ENCODE peak calls at places on chromosomes 4 and X, in five cellular contexts. E, L, X, I and M are unnamed samples.
A peak's percentile ranks its signal among the peaks of the same experiment; 100 is the strongest.

GRCh38 chr4:145012841-145013240 is 85.2 kb downstream of the ANAPC10 start:
- DNase-seq in I (no peak), L (no peak), X (no peak), E (no peak), M (no peak)

GRCh38 chr4:73446336-73446938 is 10.4 kb downstream of the AFP start:
- DNase-seq in L (no peak), E (no peak), X (no peak), I (no peak), M (no peak)

GRCh38 chr4:143185253-143186107 is 763 bp downstream of the USP38 start:
- DNase-seq in I (no peak), E (no peak), X (no peak), L (peak; percentile 64), M (no peak)

GRCh38 chrX:11273544-11273943 is 19.7 kb upstream of the AMELX start:
- DNase-seq in L (no peak), X (no peak), I (no peak), E (no peak), M (no peak)

GRCh38 chr4:123638834-123639233 is 242.2 kb downstream of the SPRY1 start:
- DNase-seq in X (no peak), L (no peak), I (no peak), E (no peak), M (no peak)

GRCh38 chrX:47191331-47191730 is 2.3 kb upstream of the UBA1 start:
- DNase-seq in I (no peak), X (peak; percentile 55), E (peak; percentile 26), L (no peak), M (no peak)

GRCh38 chr4:25253072-25253447 is 19.2 kb downstream of the PI4K2B start:
- DNase-seq in I (no peak), X (no peak), E (no peak), L (no peak), M (no peak)

GRCh38 chr4:105283501-105283900 is 136.8 kb downstream of the TET2 start:
- DNase-seq in I (no peak), L (no peak), X (no peak), E (no peak), M (no peak)

GRCh38 chrX:110397353-110397752 is 38.7 kb downstream of the RTL9 start:
- DNase-seq in E (no peak), I (no peak), L (no peak), X (no peak), M (no peak)

GRCh38 chrX:136850441-136851175 is 29.9 kb downstream of the RBMX start:
- DNase-seq in I (no peak), L (no peak), E (no peak), X (no peak), M (no peak)

GRCh38 chr4:142345909-142346308 is 500.2 kb downstream of the INPP4B start:
- DNase-seq in E (no peak), X (no peak), L (no peak), I (no peak), M (no peak)

GRCh38 chr4:128810331-128810870 is 901 bp downstream of the JADE1 start:
- DNase-seq in I (no peak), L (no peak), X (peak; percentile 27), E (peak; percentile 19), M (no peak)

GRCh38 chrX:72620550-72621145 is 48.0 kb upstream of the HDAC8 start:
- DNase-seq in E (no peak), L (no peak), I (peak; percentile 10), X (no peak), M (no peak)

GRCh38 chrX:63361494-63361893 is 10.4 kb upstream of the SPIN4 start:
- DNase-seq in L (no peak), X (no peak), I (no peak), E (no peak), M (no peak)

GRCh38 chr4:37748546-37748945 is 62.4 kb upstream of the RELL1 start:
- DNase-seq in E (no peak), X (no peak), L (no peak), I (no peak), M (no peak)

GRCh38 chr4:83082777-83083176 is 31.8 kb downstream of the PLAC8 start:
- DNase-seq in I (no peak), X (no peak), E (no peak), L (no peak), M (no peak)

GRCh38 chr4:78809928-78810835 is 34.0 kb downstream of the BMP2K start:
- DNase-seq in L (no peak), X (no peak), I (no peak), E (no peak), M (no peak)

GRCh38 chrX:122817321-122817720 is 366.8 kb upstream of the GRIA3 start:
- DNase-seq in I (no peak), E (no peak), X (no peak), L (no peak), M (no peak)

GRCh38 chr4:127212701-127213100 is 420.1 kb upstream of the INTU start:
- DNase-seq in X (no peak), E (no peak), I (no peak), L (no peak), M (no peak)

GRCh38 chr4:184306470-184306869 is 88.8 kb upstream of the ENPP6 start:
- DNase-seq in E (no peak), I (no peak), X (no peak), L (no peak), M (no peak)

GRCh38 chr4:32393806-32394205 is 1673.6 kb downstream of the PCDH7 start:
- DNase-seq in L (no peak), X (no peak), I (no peak), E (no peak), M (no peak)

GRCh38 chrX:134025986-134026731 is 40.8 kb upstream of the GPC3 start:
- DNase-seq in L (no peak), I (no peak), E (no peak), X (no peak), M (no peak)

GRCh38 chr4:156620786-156621185 is 350.8 kb downstream of the PDGFC start:
- DNase-seq in L (no peak), X (no peak), E (no peak), I (no peak), M (no peak)

GRCh38 chrX:37817176-37817575 is 30.2 kb downstream of the DYNLT3 start:
- DNase-seq in X (no peak), L (no peak), I (no peak), E (no peak), M (no peak)

GRCh38 chrX:42025861-42026260 is 102.5 kb upstream of the CASK start:
- DNase-seq in X (no peak), I (no peak), L (no peak), E (no peak), M (no peak)

GRCh38 chr4:22842360-22842759 is 149.6 kb downstream of the GBA3 start:
- DNase-seq in X (no peak), L (no peak), E (no peak), I (no peak), M (no peak)

GRCh38 chr4:33924801-33925200 is 2319.5 kb downstream of the ARAP2 start:
- DNase-seq in X (no peak), E (no peak), L (no peak), I (no peak), M (no peak)

GRCh38 chr4:16914208-16914607 is 15.8 kb upstream of the LDB2 start:
- DNase-seq in L (no peak), I (no peak), E (no peak), X (no peak), M (no peak)

GRCh38 chrX:119573840-119574393 is 446 bp upstream of the UBE2A start:
- DNase-seq in X (no peak), I (no peak), L (peak; percentile 61), E (no peak), M (no peak)